ENCODE peak calls at places on chromosomes 11 and 22, in five cellular contexts. R, G, S, V and M are unnamed samples.

GRCh38 chr22:29253561-29254282 is 14.1 kb downstream of the RHBDD3 start:
- DNase-seq in S (no peak), V (no peak), R (no peak), G (no peak), M (no peak)

GRCh38 chr11:2097356-2097997 is 41.7 kb downstream of the IGF2 start:
- DNase-seq in G (peak), V (no peak), S (no peak), R (no peak), M (peak)

GRCh38 chr22:20010307-20011122 is 6.1 kb downstream of the ARVCF start:
- DNase-seq in V (no peak), S (no peak), R (no peak), G (no peak), M (no peak)

GRCh38 chr11:122709042-122709760 is 53.7 kb downstream of the UBASH3B start:
- DNase-seq in S (no peak), R (no peak), V (no peak), G (peak), M (peak)

GRCh38 chr11:75813622-75814039 is 1.4 kb upstream of the UVRAG start:
- DNase-seq in R (no peak), G (no peak), V (no peak), S (no peak), M (peak)

GRCh38 chr11:110044226-110044968 is 48.8 kb upstream of the ZC3H12C start:
- DNase-seq in S (no peak), V (no peak), R (no peak), G (no peak), M (no peak)

GRCh38 chr11:115644846-115645245 is 140.6 kb upstream of the CADM1 start:
- DNase-seq in S (no peak), R (no peak), G (no peak), V (no peak), M (peak)

GRCh38 chr22:17581056-17581455 is 17.8 kb downstream of the SLC25A18 start:
- DNase-seq in G (no peak), S (no peak), R (no peak), V (no peak), M (no peak)